ENCODE peak calls at places on chromosome 12, in nine cellular contexts. One of them, this sample, is unnamed. For H3K36me3, the result is how much of the 10 kb centered on the place peaks cover.

GRCh38 chr12:26971963-26972362 is 33.7 kb downstream of the FGFR1OP2 start:
- DNase-seq in IMR-90: no peak
- DNase-seq in tibial artery: no peak
- DNase-seq in thyroid gland: no peak
- DNase-seq in HepG2: no peak
- DNase-seq in lung: no peak
- DNase-seq in effector memory CD4-positive, alpha-beta T cell: peak
- DNase-seq in PC-3: no peak
- DNase-seq in testis: no peak
- DNase-seq in this sample: no peak

GRCh38 chr12:64016521-64016920 is 172.0 kb downstream of the SRGAP1 start:
- DNase-seq in thyroid gland: peak
- DNase-seq in lung: no peak
- DNase-seq in HepG2: no peak
- DNase-seq in IMR-90: no peak
- DNase-seq in testis: no peak
- DNase-seq in effector memory CD4-positive, alpha-beta T cell: no peak
- DNase-seq in PC-3: no peak
- DNase-seq in tibial artery: no peak
- DNase-seq in this sample: no peak

GRCh38 chr12:111434680-111435338 is 29.1 kb downstream of the SH2B3 start:
- DNase-seq in IMR-90: peak
- DNase-seq in testis: peak
- DNase-seq in HepG2: no peak
- DNase-seq in PC-3: no peak
- DNase-seq in lung: no peak
- DNase-seq in effector memory CD4-positive, alpha-beta T cell: peak
- DNase-seq in thyroid gland: no peak
- DNase-seq in tibial artery: peak
- DNase-seq in this sample: no peak

GRCh38 chr12:105319691-105320209 is 10.7 kb upstream of the C12orf75 start:
- DNase-seq in PC-3: no peak
- DNase-seq in thyroid gland: no peak
- DNase-seq in lung: no peak
- DNase-seq in HepG2: no peak
- DNase-seq in IMR-90: no peak
- DNase-seq in effector memory CD4-positive, alpha-beta T cell: no peak
- DNase-seq in testis: no peak
- DNase-seq in tibial artery: no peak
- DNase-seq in this sample: no peak

GRCh38 chr12:94282675-94283074 is 134.3 kb downstream of the PLXNC1 start:
- DNase-seq in testis: no peak
- DNase-seq in lung: peak
- DNase-seq in HepG2: no peak
- DNase-seq in PC-3: no peak
- DNase-seq in tibial artery: no peak
- DNase-seq in IMR-90: no peak
- DNase-seq in effector memory CD4-positive, alpha-beta T cell: peak
- DNase-seq in thyroid gland: peak
- DNase-seq in this sample: no peak

GRCh38 chr12:32671930-32672785 is 6.9 kb upstream of the DNM1L start:
- DNase-seq in testis: peak
- DNase-seq in effector memory CD4-positive, alpha-beta T cell: no peak
- DNase-seq in tibial artery: no peak
- DNase-seq in PC-3: peak
- DNase-seq in HepG2: peak
- DNase-seq in thyroid gland: peak
- DNase-seq in IMR-90: peak
- DNase-seq in lung: no peak
- DNase-seq in this sample: peak

GRCh38 chr12:128613821-128614220 is 209.9 kb downstream of the SLC15A4 start:
- DNase-seq in tibial artery: no peak
- DNase-seq in PC-3: no peak
- DNase-seq in HepG2: no peak
- DNase-seq in effector memory CD4-positive, alpha-beta T cell: no peak
- DNase-seq in IMR-90: no peak
- DNase-seq in thyroid gland: no peak
- DNase-seq in lung: no peak
- DNase-seq in testis: no peak
- DNase-seq in this sample: no peak

GRCh38 chr12:99709116-99709515 is 61.6 kb downstream of the GARIN6 start:
- DNase-seq in tibial artery: no peak
- DNase-seq in effector memory CD4-positive, alpha-beta T cell: no peak
- DNase-seq in IMR-90: no peak
- DNase-seq in lung: no peak
- DNase-seq in HepG2: no peak
- DNase-seq in PC-3: no peak
- DNase-seq in thyroid gland: no peak
- DNase-seq in testis: no peak
- DNase-seq in this sample: no peak

GRCh38 chr12:103654816-103655215 is 67.7 kb downstream of the STAB2 start:
- DNase-seq in effector memory CD4-positive, alpha-beta T cell: no peak
- DNase-seq in PC-3: peak
- DNase-seq in thyroid gland: no peak
- DNase-seq in IMR-90: no peak
- DNase-seq in tibial artery: no peak
- DNase-seq in HepG2: no peak
- DNase-seq in lung: no peak
- DNase-seq in testis: no peak
- DNase-seq in this sample: no peak

GRCh38 chr12:107560906-107561285 is 124.7 kb upstream of the PWP1 start:
- DNase-seq in lung: no peak
- DNase-seq in IMR-90: no peak
- DNase-seq in testis: no peak
- DNase-seq in PC-3: no peak
- DNase-seq in tibial artery: no peak
- DNase-seq in HepG2: no peak
- DNase-seq in effector memory CD4-positive, alpha-beta T cell: no peak
- DNase-seq in thyroid gland: no peak
- DNase-seq in this sample: no peak

GRCh38 chr12:30824311-30824710 is 69.6 kb upstream of the CAPRIN2 start:
- DNase-seq in lung: no peak
- DNase-seq in effector memory CD4-positive, alpha-beta T cell: no peak
- DNase-seq in IMR-90: no peak
- DNase-seq in tibial artery: no peak
- DNase-seq in PC-3: no peak
- DNase-seq in HepG2: no peak
- DNase-seq in testis: no peak
- DNase-seq in thyroid gland: no peak
- DNase-seq in this sample: no peak

GRCh38 chr12:45304514-45305178 is 88.8 kb downstream of the ANO6 start:
- DNase-seq in HepG2: no peak
- DNase-seq in IMR-90: no peak
- DNase-seq in PC-3: no peak
- DNase-seq in tibial artery: no peak
- DNase-seq in testis: no peak
- DNase-seq in thyroid gland: no peak
- DNase-seq in lung: no peak
- DNase-seq in effector memory CD4-positive, alpha-beta T cell: no peak
- DNase-seq in this sample: no peak

GRCh38 chr12:126191037-126191891 is 1126.0 kb downstream of the AACS start:
- DNase-seq in lung: no peak
- DNase-seq in PC-3: no peak
- DNase-seq in testis: no peak
- DNase-seq in thyroid gland: no peak
- DNase-seq in IMR-90: no peak
- DNase-seq in HepG2: no peak
- DNase-seq in effector memory CD4-positive, alpha-beta T cell: no peak
- DNase-seq in tibial artery: no peak
- DNase-seq in this sample: peak

GRCh38 chr12:27861428-27862167 is 81.6 kb upstream of the MANSC4 start:
- DNase-seq in HepG2: no peak
- DNase-seq in IMR-90: peak
- DNase-seq in thyroid gland: no peak
- DNase-seq in PC-3: no peak
- DNase-seq in tibial artery: no peak
- DNase-seq in effector memory CD4-positive, alpha-beta T cell: no peak
- DNase-seq in lung: peak
- DNase-seq in testis: peak
- DNase-seq in this sample: no peak

DNA sequence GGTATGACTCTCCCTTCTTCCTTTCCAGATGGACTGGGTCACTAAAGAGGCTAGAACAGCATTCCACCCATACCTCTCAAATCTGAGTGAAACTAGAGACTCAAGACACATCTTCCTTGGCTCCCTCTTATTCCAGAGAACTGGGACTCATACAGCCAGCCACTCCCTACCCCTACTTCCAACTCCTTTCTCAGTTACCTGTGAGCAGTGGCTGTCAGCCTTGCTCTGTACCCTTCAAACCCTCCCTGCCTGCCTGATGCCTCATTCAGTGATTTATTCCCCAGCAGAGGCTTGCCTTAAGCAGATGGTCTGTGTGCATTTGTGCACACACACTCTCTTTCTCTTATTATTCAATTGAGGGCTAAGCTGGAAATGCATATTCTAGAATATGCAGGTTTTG is 14.6 kb downstream of the GPR84 start:
- DNase-seq in effector memory CD4-positive, alpha-beta T cell: no peak
- DNase-seq in testis: no peak
- DNase-seq in thyroid gland: no peak
- DNase-seq in IMR-90: no peak
- DNase-seq in lung: no peak
- DNase-seq in tibial artery: no peak
- DNase-seq in HepG2: no peak
- DNase-seq in PC-3: no peak
- DNase-seq in this sample: no peak
- H3K36me3 ChIP-seq in effector memory CD4-positive, alpha-beta T cell: half or more
- H3K36me3 ChIP-seq in testis: under half
- H3K36me3 ChIP-seq in thyroid gland: half or more
- H3K36me3 ChIP-seq in IMR-90: under half
- H3K36me3 ChIP-seq in lung: under half
- H3K36me3 ChIP-seq in tibial artery: half or more
- H3K36me3 ChIP-seq in HepG2: under half
- H3K36me3 ChIP-seq in PC-3: under half
- H3K36me3 ChIP-seq in this sample: under half

DNA sequence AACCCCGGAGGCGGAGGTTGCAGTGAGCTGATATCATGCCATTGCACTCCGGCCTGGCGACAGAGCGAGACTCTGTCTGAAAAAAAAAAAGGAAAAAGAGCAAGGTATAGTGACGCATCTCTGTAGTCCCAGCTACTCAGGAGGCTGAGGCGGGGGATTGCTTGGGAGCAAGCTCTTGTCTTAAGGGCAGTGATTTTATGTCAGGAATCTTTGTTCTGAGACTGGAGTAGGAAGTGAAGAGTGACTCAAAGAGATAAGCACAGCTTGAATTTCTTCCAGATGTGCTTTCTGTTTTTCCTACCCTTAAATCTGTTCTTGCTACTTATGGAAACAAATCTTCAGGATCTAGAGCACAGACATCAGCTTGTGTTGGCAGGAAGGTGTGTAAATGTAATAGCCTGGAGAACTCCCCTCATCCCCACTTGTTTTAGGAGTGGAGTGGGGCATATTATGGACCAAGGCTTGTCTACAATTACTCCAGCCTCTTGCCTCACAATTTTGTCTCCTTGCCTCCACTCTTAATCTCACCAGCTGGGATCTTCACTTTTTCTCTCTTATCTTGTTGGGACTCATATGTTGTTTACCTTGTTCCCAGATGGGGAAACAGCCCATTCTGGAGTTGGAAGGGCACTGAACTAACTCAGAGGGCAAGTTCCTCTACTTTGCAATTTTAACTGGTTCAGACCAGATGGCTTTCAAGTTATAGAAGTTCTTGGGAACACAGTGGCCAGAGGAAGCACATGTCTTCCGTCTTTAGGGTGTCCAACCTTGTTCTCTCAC is 7.5 kb downstream of the TMED2 start:
- DNase-seq in IMR-90: peak
- DNase-seq in lung: no peak
- DNase-seq in thyroid gland: no peak
- DNase-seq in tibial artery: no peak
- DNase-seq in effector memory CD4-positive, alpha-beta T cell: no peak
- DNase-seq in PC-3: no peak
- DNase-seq in HepG2: no peak
- DNase-seq in testis: no peak
- DNase-seq in this sample: no peak
- H3K36me3 ChIP-seq in IMR-90: under half
- H3K36me3 ChIP-seq in lung: under half
- H3K36me3 ChIP-seq in thyroid gland: half or more
- H3K36me3 ChIP-seq in tibial artery: half or more
- H3K36me3 ChIP-seq in effector memory CD4-positive, alpha-beta T cell: half or more
- H3K36me3 ChIP-seq in PC-3: half or more
- H3K36me3 ChIP-seq in HepG2: under half
- H3K36me3 ChIP-seq in testis: under half
- H3K36me3 ChIP-seq in this sample: under half

GRCh38 chr12:123655420-123655819 is 15.5 kb upstream of the TCTN2 start:
- DNase-seq in testis: no peak
- DNase-seq in IMR-90: no peak
- DNase-seq in PC-3: no peak
- DNase-seq in thyroid gland: no peak
- DNase-seq in HepG2: no peak
- DNase-seq in effector memory CD4-positive, alpha-beta T cell: no peak
- DNase-seq in lung: no peak
- DNase-seq in tibial artery: no peak
- DNase-seq in this sample: no peak

GRCh38 chr12:123657211-123657610 is 13.7 kb upstream of the TCTN2 start:
- DNase-seq in effector memory CD4-positive, alpha-beta T cell: no peak
- DNase-seq in thyroid gland: no peak
- DNase-seq in lung: no peak
- DNase-seq in IMR-90: no peak
- DNase-seq in PC-3: no peak
- DNase-seq in testis: no peak
- DNase-seq in HepG2: no peak
- DNase-seq in tibial artery: no peak
- DNase-seq in this sample: no peak

DNA sequence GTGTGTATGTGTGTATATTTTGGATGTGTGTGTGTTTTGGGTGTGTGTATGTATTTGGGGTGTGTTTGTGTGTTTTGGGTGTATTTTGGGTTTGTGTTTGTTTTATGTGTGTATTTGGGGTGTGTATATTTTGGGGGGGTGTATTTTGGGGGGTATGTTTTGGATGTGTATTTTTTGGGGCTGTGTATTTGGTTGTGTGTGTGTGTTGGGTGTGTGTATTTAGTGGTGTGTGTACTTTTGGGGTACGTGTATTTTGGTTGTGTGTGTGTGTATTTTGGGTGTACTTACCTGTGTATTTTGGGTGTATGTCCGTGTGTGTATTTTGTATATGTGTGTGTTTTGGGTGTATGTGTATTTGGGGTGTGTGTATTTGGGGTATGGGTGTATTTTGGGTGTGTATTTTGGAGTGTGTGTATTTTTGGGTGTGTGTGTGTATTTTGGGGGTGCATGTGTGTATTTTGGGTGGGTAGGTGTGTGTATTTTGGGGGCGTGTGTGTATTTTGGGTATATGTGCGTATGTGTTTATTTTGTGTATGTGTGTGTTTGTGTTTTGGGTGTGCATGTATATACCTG is 16.7 kb upstream of the TCTN2 start:
- DNase-seq in PC-3: no peak
- DNase-seq in HepG2: no peak
- DNase-seq in IMR-90: no peak
- DNase-seq in testis: no peak
- DNase-seq in thyroid gland: no peak
- DNase-seq in lung: no peak
- DNase-seq in effector memory CD4-positive, alpha-beta T cell: no peak
- DNase-seq in tibial artery: no peak
- DNase-seq in this sample: no peak
- H3K36me3 ChIP-seq in PC-3: under half
- H3K36me3 ChIP-seq in HepG2: under half
- H3K36me3 ChIP-seq in IMR-90: under half
- H3K36me3 ChIP-seq in testis: under half
- H3K36me3 ChIP-seq in thyroid gland: under half
- H3K36me3 ChIP-seq in lung: under half
- H3K36me3 ChIP-seq in effector memory CD4-positive, alpha-beta T cell: under half
- H3K36me3 ChIP-seq in tibial artery: under half
- H3K36me3 ChIP-seq in this sample: under half

GRCh38 chr12:57188090-57188425 is 28.5 kb upstream of the NXPH4 start:
- DNase-seq in effector memory CD4-positive, alpha-beta T cell: no peak
- DNase-seq in IMR-90: no peak
- DNase-seq in PC-3: no peak
- DNase-seq in HepG2: no peak
- DNase-seq in tibial artery: no peak
- DNase-seq in testis: no peak
- DNase-seq in lung: no peak
- DNase-seq in thyroid gland: no peak
- DNase-seq in this sample: no peak
- H3K36me3 ChIP-seq in effector memory CD4-positive, alpha-beta T cell: under half
- H3K36me3 ChIP-seq in IMR-90: half or more
- H3K36me3 ChIP-seq in PC-3: under half
- H3K36me3 ChIP-seq in HepG2: half or more
- H3K36me3 ChIP-seq in tibial artery: half or more
- H3K36me3 ChIP-seq in testis: under half
- H3K36me3 ChIP-seq in lung: under half
- H3K36me3 ChIP-seq in thyroid gland: under half
- H3K36me3 ChIP-seq in this sample: under half

This sample was measured in pancreas.